ENCODE peak calls at places on chromosomes 5 and 9, in ten cellular contexts. A is heart right ventricle; F is AG20443; B is activated CD4-positive, alpha-beta memory T cell treated with anti-CD3 and anti-CD28 coated beads, Interleukin-2, amount 10 ng/mL, durations not matched to agents 7 days and 5 days; O is AG04450; D is transverse colon; E is AML-193; K is H7; M is sciatic nerve; Q is fibroblast of lung. G is an unnamed sample.

GRCh38 chr9:113544001-113544340 is 80.4 kb downstream of the RGS3 start:
- DNase-seq in D (no peak), O (no peak), B (no peak), E (no peak), A (no peak), F (no peak), Q (no peak), M (no peak), K (no peak), G (no peak)

GRCh38 chr5:124748687-124749594 is 2.5 kb upstream of the ZNF608 start:
- DNase-seq in Q (peak), O (peak), B (no peak), K (peak), F (peak), E (no peak), A (peak), D (peak), M (peak), G (no peak)

GRCh38 chr9:114096041-114096511 is 3.0 kb downstream of the KIF12 start:
- DNase-seq in K (peak), A (no peak), D (no peak), E (no peak), M (no peak), O (no peak), F (no peak), Q (no peak), B (no peak), G (peak)

GRCh38 chr9:136228107-136228875 is 17.3 kb downstream of the QSOX2 start:
- DNase-seq in K (no peak), F (peak), Q (peak), A (no peak), D (no peak), E (no peak), M (no peak), O (peak), B (no peak), G (no peak)

GRCh38 chr5:100479079-100479688 is 56.0 kb upstream of the FAM174A start:
- DNase-seq in E (no peak), F (peak), M (no peak), D (no peak), O (no peak), K (peak), A (no peak), B (no peak), Q (peak), G (no peak)

GRCh38 chr5:141258948-141259347 is 13.8 kb downstream of the PCDHB15 start:
- DNase-seq in B (no peak), Q (peak), E (no peak), K (no peak), M (no peak), D (no peak), A (no peak), O (no peak), F (no peak), G (no peak)

GRCh38 chr5:74386571-74387334 is 253.8 kb downstream of the ENC1 start:
- DNase-seq in O (peak), Q (no peak), D (no peak), A (no peak), M (no peak), F (peak), K (no peak), B (no peak), E (no peak), G (no peak)

GRCh38 chr9:111803924-111804323 is 9.2 kb upstream of the SHOC1 start:
- DNase-seq in A (no peak), E (no peak), D (no peak), F (no peak), M (no peak), B (no peak), O (no peak), K (no peak), Q (no peak), G (no peak)

GRCh38 chr5:140588311-140589070 is 23.9 kb downstream of the SLC35A4 start:
- DNase-seq in Q (peak), M (no peak), F (peak), D (no peak), K (no peak), B (no peak), O (no peak), A (no peak), E (no peak), G (no peak)

GRCh38 chr9:86731511-86731993 is 215.8 kb downstream of the GAS1 start:
- DNase-seq in F (no peak), O (no peak), D (no peak), K (no peak), A (no peak), B (no peak), M (no peak), E (no peak), Q (peak), G (no peak)

GRCh38 chr9:36632892-36633291 is 60.2 kb downstream of the MELK start:
- DNase-seq in A (no peak), M (no peak), Q (peak), O (peak), K (peak), E (peak), F (peak), D (no peak), B (no peak), G (no peak)

GRCh38 chr5:142979636-142980035 is 209.5 kb downstream of the ARHGAP26 start:
- DNase-seq in M (no peak), D (peak), E (no peak), B (no peak), O (no peak), F (no peak), Q (no peak), K (peak), A (no peak), G (no peak)

GRCh38 chr9:18489861-18490260 is 15.9 kb downstream of the ADAMTSL1 start:
- DNase-seq in A (no peak), O (no peak), D (no peak), K (no peak), F (peak), E (no peak), M (no peak), B (no peak), Q (peak), G (no peak)

GRCh38 chr5:172670444-172670843 is 29.4 kb downstream of the NEURL1B start:
- DNase-seq in M (no peak), K (no peak), Q (no peak), A (no peak), D (no peak), E (no peak), O (no peak), B (no peak), F (no peak), G (no peak)

GRCh38 chr5:14476791-14477435 is 104.7 kb upstream of the OTULINL start:
- DNase-seq in Q (peak), D (no peak), M (no peak), O (peak), K (no peak), A (no peak), F (no peak), E (no peak), B (no peak), G (no peak)

GRCh38 chr5:113202904-113203716 is 226.5 kb downstream of the DCP2 start:
- DNase-seq in Q (peak), E (no peak), O (no peak), K (no peak), M (peak), A (peak), D (no peak), F (no peak), B (no peak), G (no peak)

GRCh38 chr9:91101598-91102168 is 260.0 kb downstream of the AUH start:
- DNase-seq in O (no peak), Q (no peak), F (no peak), A (no peak), E (no peak), K (peak), D (peak), M (no peak), B (peak), G (peak)

G was measured in activated effector memory CD4-positive, alpha-beta T cell treated with anti-CD3 and anti-CD28 coated beads, Interleukin-2, amount 50 U/mL, for 16 hours.